ENCODE peak calls at places on chromosomes 13 and 19, in nine cellular contexts. One of them, this sample, is unnamed.

GRCh38 chr13:26184791-26185250 is 37.3 kb downstream of the RNF6 start:
- DNase-seq in A549: peak; percentile 68
- DNase-seq in suprapubic skin: no peak
- DNase-seq in K562: peak; percentile 49
- DNase-seq in transverse colon: peak; percentile 72
- DNase-seq in stomach: peak; percentile 69
- DNase-seq in ovary: peak; percentile 71
- DNase-seq in upper lobe of left lung: no peak
- DNase-seq in HepG2: peak; percentile 72
- DNase-seq in this sample: peak; percentile 17

GRCh38 chr13:64928704-64929499 is 2301.2 kb downstream of the PCDH9 start:
- DNase-seq in suprapubic skin: no peak
- DNase-seq in HepG2: no peak
- DNase-seq in transverse colon: no peak
- DNase-seq in upper lobe of left lung: no peak
- DNase-seq in stomach: no peak
- DNase-seq in A549: peak; percentile 28
- DNase-seq in ovary: no peak
- DNase-seq in K562: no peak
- DNase-seq in this sample: no peak

GRCh38 chr13:67643656-67644055 is 413.5 kb upstream of the PCDH9 start:
- DNase-seq in ovary: no peak
- DNase-seq in suprapubic skin: no peak
- DNase-seq in stomach: no peak
- DNase-seq in upper lobe of left lung: no peak
- DNase-seq in A549: no peak
- DNase-seq in HepG2: no peak
- DNase-seq in K562: no peak
- DNase-seq in transverse colon: no peak
- DNase-seq in this sample: no peak

GRCh38 chr13:76379341-76380105 is 506.7 kb downstream of the KCTD12 start:
- DNase-seq in transverse colon: no peak
- DNase-seq in suprapubic skin: no peak
- DNase-seq in ovary: no peak
- DNase-seq in upper lobe of left lung: no peak
- DNase-seq in stomach: no peak
- DNase-seq in HepG2: no peak
- DNase-seq in K562: no peak
- DNase-seq in A549: no peak
- DNase-seq in this sample: no peak

GRCh38 chr13:105773887-105774538 is 761.4 kb downstream of the EFNB2 start:
- DNase-seq in ovary: no peak
- DNase-seq in A549: peak; percentile 33
- DNase-seq in transverse colon: no peak
- DNase-seq in K562: no peak
- DNase-seq in upper lobe of left lung: no peak
- DNase-seq in stomach: no peak
- DNase-seq in HepG2: peak; percentile 1
- DNase-seq in suprapubic skin: no peak
- DNase-seq in this sample: no peak

GRCh38 chr19:34241513-34242337 is 12.6 kb upstream of the GARRE1 start:
- DNase-seq in K562: no peak
- DNase-seq in HepG2: peak; percentile 53
- DNase-seq in ovary: no peak
- DNase-seq in transverse colon: peak; percentile 75
- DNase-seq in upper lobe of left lung: peak; percentile 87
- DNase-seq in A549: peak; percentile 76
- DNase-seq in stomach: peak; percentile 64
- DNase-seq in suprapubic skin: peak; percentile 57
- DNase-seq in this sample: no peak

GRCh38 chr19:30757836-30758617 is 385.8 kb downstream of the ZNF536 start:
- DNase-seq in ovary: no peak
- DNase-seq in upper lobe of left lung: no peak
- DNase-seq in suprapubic skin: no peak
- DNase-seq in A549: no peak
- DNase-seq in stomach: no peak
- DNase-seq in HepG2: no peak
- DNase-seq in transverse colon: no peak
- DNase-seq in K562: no peak
- DNase-seq in this sample: no peak

GRCh38 chr19:49875801-49876421 is 1.2 kb downstream of the AKT1S1 start:
- DNase-seq in K562: peak; percentile 59
- DNase-seq in A549: no peak
- DNase-seq in upper lobe of left lung: peak; percentile 89
- DNase-seq in HepG2: peak; percentile 51
- DNase-seq in stomach: no peak
- DNase-seq in suprapubic skin: peak; percentile 87
- DNase-seq in transverse colon: peak; percentile 62
- DNase-seq in ovary: peak; percentile 83
- DNase-seq in this sample: peak; percentile 55

GRCh38 chr13:97257800-97258799 is 36.0 kb downstream of the MBNL2 start:
- DNase-seq in HepG2: peak; percentile 87
- DNase-seq in suprapubic skin: peak; percentile 89
- DNase-seq in stomach: no peak
- DNase-seq in ovary: no peak
- DNase-seq in upper lobe of left lung: no peak
- DNase-seq in A549: peak; percentile 95
- DNase-seq in transverse colon: no peak
- DNase-seq in K562: peak; percentile 64
- DNase-seq in this sample: no peak

GRCh38 chr19:51044327-51044726 is 9.5 kb upstream of the KLK12 start:
- DNase-seq in HepG2: no peak
- DNase-seq in transverse colon: no peak
- DNase-seq in suprapubic skin: no peak
- DNase-seq in K562: no peak
- DNase-seq in ovary: no peak
- DNase-seq in upper lobe of left lung: no peak
- DNase-seq in A549: no peak
- DNase-seq in stomach: no peak
- DNase-seq in this sample: no peak

GRCh38 chr19:32811151-32811550 is 58.4 kb downstream of the SLC7A9 start:
- DNase-seq in HepG2: no peak
- DNase-seq in ovary: no peak
- DNase-seq in transverse colon: no peak
- DNase-seq in K562: no peak
- DNase-seq in upper lobe of left lung: no peak
- DNase-seq in A549: no peak
- DNase-seq in stomach: no peak
- DNase-seq in suprapubic skin: no peak
- DNase-seq in this sample: no peak

GRCh38 chr19:18274776-18275356 is 614 bp upstream of the IQCN start:
- DNase-seq in suprapubic skin: peak; percentile 93
- DNase-seq in ovary: peak; percentile 93
- DNase-seq in upper lobe of left lung: peak; percentile 92
- DNase-seq in K562: peak; percentile 55
- DNase-seq in stomach: peak; percentile 89
- DNase-seq in HepG2: peak; percentile 82
- DNase-seq in transverse colon: peak; percentile 92
- DNase-seq in A549: peak; percentile 81
- DNase-seq in this sample: peak; percentile 76
- TF ChIP-seq POLR2A in suprapubic skin: peak; percentile 25
- TF ChIP-seq POLR2A in ovary: no peak
- TF ChIP-seq POLR2A in upper lobe of left lung: no peak
- TF ChIP-seq POLR2A in K562: peak; percentile 77
- TF ChIP-seq POLR2A in stomach: no peak
- TF ChIP-seq POLR2A in HepG2: peak; percentile 75
- TF ChIP-seq POLR2A in transverse colon: peak; percentile 51
- TF ChIP-seq POLR2A in A549: no peak
- TF ChIP-seq POLR2A in this sample: no peak

GRCh38 chr19:23287620-23288019 is 37.4 kb upstream of the ZNF724 start:
- DNase-seq in ovary: no peak
- DNase-seq in transverse colon: no peak
- DNase-seq in A549: peak; percentile 18
- DNase-seq in HepG2: no peak
- DNase-seq in stomach: no peak
- DNase-seq in upper lobe of left lung: no peak
- DNase-seq in suprapubic skin: no peak
- DNase-seq in K562: no peak
- DNase-seq in this sample: no peak

GRCh38 chr19:23283925-23284324 is 33.7 kb upstream of the ZNF724 start:
- DNase-seq in transverse colon: peak; percentile 74
- DNase-seq in ovary: peak; percentile 25
- DNase-seq in suprapubic skin: no peak
- DNase-seq in stomach: peak; percentile 50
- DNase-seq in K562: peak; percentile 23
- DNase-seq in upper lobe of left lung: no peak
- DNase-seq in HepG2: peak; percentile 54
- DNase-seq in A549: peak; percentile 61
- DNase-seq in this sample: no peak

GRCh38 chr19:23281663-23282276 is 31.6 kb upstream of the ZNF724 start:
- DNase-seq in upper lobe of left lung: no peak
- DNase-seq in transverse colon: no peak
- DNase-seq in HepG2: peak; percentile 66
- DNase-seq in stomach: no peak
- DNase-seq in A549: no peak
- DNase-seq in suprapubic skin: no peak
- DNase-seq in ovary: no peak
- DNase-seq in K562: no peak
- DNase-seq in this sample: no peak

GRCh38 chr19:23285948-23286347 is 35.8 kb upstream of the ZNF724 start:
- DNase-seq in transverse colon: no peak
- DNase-seq in A549: no peak
- DNase-seq in stomach: no peak
- DNase-seq in suprapubic skin: no peak
- DNase-seq in K562: no peak
- DNase-seq in upper lobe of left lung: no peak
- DNase-seq in HepG2: no peak
- DNase-seq in ovary: no peak
- DNase-seq in this sample: no peak

DNA sequence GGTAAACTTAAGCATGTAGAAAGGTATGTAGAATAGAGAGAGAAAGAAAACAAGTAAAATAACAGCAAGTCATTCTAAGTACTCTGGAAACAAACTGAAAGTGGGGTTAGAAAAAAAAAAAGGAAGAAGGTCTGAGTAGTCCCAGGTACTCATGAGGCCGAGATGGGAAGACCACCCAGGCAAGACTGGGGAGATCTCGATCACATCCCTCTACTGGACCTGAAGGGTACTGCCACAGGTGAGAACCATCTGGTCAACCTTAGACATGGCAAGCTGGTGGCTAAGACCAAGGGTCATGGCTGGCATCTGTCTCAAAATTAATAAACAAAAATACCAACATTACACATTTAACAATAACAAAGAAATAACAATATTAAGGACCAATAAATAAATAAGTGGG is 36.3 kb upstream of the ZNF724 start:
- DNase-seq in ovary: no peak
- DNase-seq in A549: peak; percentile 21
- DNase-seq in suprapubic skin: no peak
- DNase-seq in HepG2: no peak
- DNase-seq in upper lobe of left lung: no peak
- DNase-seq in transverse colon: no peak
- DNase-seq in stomach: no peak
- DNase-seq in K562: no peak
- DNase-seq in this sample: no peak
- TF ChIP-seq EP300 in ovary: no peak
- TF ChIP-seq EP300 in A549: no peak
- TF ChIP-seq EP300 in suprapubic skin: no peak
- TF ChIP-seq EP300 in HepG2: no peak
- TF ChIP-seq EP300 in upper lobe of left lung: no peak
- TF ChIP-seq EP300 in transverse colon: no peak
- TF ChIP-seq EP300 in stomach: no peak
- TF ChIP-seq EP300 in K562: no peak
- TF ChIP-seq EP300 in this sample: no peak

DNA sequence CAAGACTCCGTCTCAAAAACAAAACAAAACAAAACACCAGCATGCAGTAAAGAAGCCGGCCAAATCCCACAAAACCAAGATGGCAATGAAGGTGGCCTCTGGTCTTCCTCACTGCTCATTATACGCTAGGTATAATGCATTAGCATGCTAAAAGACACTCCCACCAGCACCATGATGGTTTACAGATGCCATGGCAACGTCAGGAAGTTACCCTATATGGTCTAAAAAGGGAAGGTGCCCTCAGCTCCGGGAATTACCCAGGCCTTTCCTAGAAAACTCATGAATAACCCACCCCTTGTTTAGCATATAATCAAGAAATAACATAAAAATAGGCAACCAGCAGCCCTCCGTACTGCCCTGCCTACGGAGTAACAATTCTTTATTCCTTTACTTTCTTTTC is 21.1 kb upstream of the PLEKHF1 start:
- DNase-seq in suprapubic skin: peak; percentile 5
- DNase-seq in transverse colon: no peak
- DNase-seq in HepG2: no peak
- DNase-seq in stomach: no peak
- DNase-seq in upper lobe of left lung: no peak
- DNase-seq in ovary: no peak
- DNase-seq in K562: no peak
- DNase-seq in A549: no peak
- DNase-seq in this sample: no peak
- H3K4me3 ChIP-seq in suprapubic skin: no peak overlapping the region
- H3K4me3 ChIP-seq in transverse colon: no peak overlapping the region
- H3K4me3 ChIP-seq in HepG2: no peak overlapping the region
- H3K4me3 ChIP-seq in stomach: no peak overlapping the region
- H3K4me3 ChIP-seq in upper lobe of left lung: no peak overlapping the region
- H3K4me3 ChIP-seq in ovary: no peak overlapping the region
- H3K4me3 ChIP-seq in K562: no peak overlapping the region
- H3K4me3 ChIP-seq in A549: no peak overlapping the region
- H3K4me3 ChIP-seq in this sample: no peak overlapping the region

DNA sequence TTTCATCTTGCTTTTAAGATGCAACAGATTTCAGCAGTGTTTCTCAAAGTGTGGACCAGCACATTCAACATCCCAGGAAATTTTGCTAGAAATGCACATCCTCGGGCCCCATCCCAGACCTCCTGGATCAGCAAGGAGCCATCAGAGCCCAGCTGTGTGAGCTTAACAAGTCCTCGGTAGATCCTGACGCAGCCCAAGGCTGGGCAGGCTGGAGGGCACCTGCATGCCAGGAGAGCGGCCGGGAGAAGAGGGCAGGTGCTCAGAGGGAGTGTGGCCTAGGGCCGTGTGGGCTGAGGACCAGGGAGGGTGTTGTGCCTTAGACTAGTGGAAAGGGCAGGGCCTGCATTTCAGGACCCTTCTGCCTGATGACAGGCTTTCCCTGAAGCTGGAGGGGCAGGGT is 2.2 kb upstream of the MCF2L start:
- DNase-seq in K562: no peak
- DNase-seq in A549: no peak
- DNase-seq in stomach: no peak
- DNase-seq in HepG2: no peak
- DNase-seq in transverse colon: peak; percentile 4
- DNase-seq in upper lobe of left lung: no peak
- DNase-seq in suprapubic skin: peak; percentile 45
- DNase-seq in ovary: no peak
- DNase-seq in this sample: no peak
- TF ChIP-seq POLR2A in K562: no peak
- TF ChIP-seq POLR2A in A549: no peak
- TF ChIP-seq POLR2A in stomach: no peak
- TF ChIP-seq POLR2A in HepG2: no peak
- TF ChIP-seq POLR2A in transverse colon: no peak
- TF ChIP-seq POLR2A in upper lobe of left lung: no peak
- TF ChIP-seq POLR2A in suprapubic skin: no peak
- TF ChIP-seq POLR2A in ovary: no peak
- TF ChIP-seq POLR2A in this sample: no peak

GRCh38 chr13:19305434-19305833 is 123.8 kb upstream of the TUBA3C start:
- DNase-seq in transverse colon: no peak
- DNase-seq in suprapubic skin: no peak
- DNase-seq in ovary: no peak
- DNase-seq in K562: no peak
- DNase-seq in upper lobe of left lung: peak; percentile 47
- DNase-seq in stomach: no peak
- DNase-seq in A549: no peak
- DNase-seq in HepG2: no peak
- DNase-seq in this sample: no peak
- TF ChIP-seq EP300 in transverse colon: no peak
- TF ChIP-seq EP300 in suprapubic skin: no peak
- TF ChIP-seq EP300 in ovary: no peak
- TF ChIP-seq EP300 in K562: no peak
- TF ChIP-seq EP300 in upper lobe of left lung: no peak
- TF ChIP-seq EP300 in stomach: no peak
- TF ChIP-seq EP300 in A549: no peak
- TF ChIP-seq EP300 in HepG2: no peak
- TF ChIP-seq EP300 in this sample: no peak

This sample was measured in tibial nerve.